ENCODE peak calls at places on chromosomes 12 and 14, in five cellular contexts. M is stomach, U is K562, C is SK-N-SH, J is GM12878. K is an unnamed sample.

GRCh38 chr14:62118461-62118860 is 356.2 kb downstream of the SNAPC1 start:
- DNase-seq in C (no peak), J (no peak), M (no peak), U (no peak), K (no peak)

GRCh38 chr14:38257500-38257899 is 1.6 kb upstream of the CLEC14A start:
- DNase-seq in J (no peak), C (no peak), U (no peak), M (no peak), K (no peak)

GRCh38 chr12:99619389-99620158 is 28.0 kb upstream of the GARIN6 start:
- DNase-seq in M (no peak), J (no peak), C (peak; percentile 22), U (peak; percentile 12), K (no peak)

GRCh38 chr12:39467432-39467870 is 24.5 kb upstream of the KIF21A start:
- DNase-seq in C (no peak), U (no peak), J (peak; percentile 36), M (no peak), K (no peak)

GRCh38 chr12:58787021-58787760 is 133.1 kb downstream of the LRIG3 start:
- DNase-seq in J (no peak), C (no peak), M (no peak), U (no peak), K (no peak)

GRCh38 chr12:127411141-127411915 is 855.6 kb upstream of the TMEM132C start:
- DNase-seq in C (no peak), M (no peak), J (no peak), U (no peak), K (no peak)

GRCh38 chr12:106651552-106651951 is 68.7 kb downstream of the RFX4 start:
- DNase-seq in U (no peak), J (no peak), C (no peak), M (no peak), K (no peak)

GRCh38 chr14:82080319-82080718 is 546.7 kb upstream of the SEL1L start:
- DNase-seq in M (no peak), J (no peak), C (no peak), U (no peak), K (no peak)

GRCh38 chr12:105906545-105906944 is 232.2 kb downstream of the NUAK1 start:
- DNase-seq in U (no peak), M (no peak), J (no peak), C (no peak), K (no peak)

GRCh38 chr14:91367173-91368171 is 50.1 kb downstream of the CCDC88C start:
- DNase-seq in U (no peak), C (no peak), J (peak; percentile 82), M (peak; percentile 85), K (peak; percentile 90)

GRCh38 chr14:69769623-69770022 is 2.7 kb downstream of the SRSF5 start:
- DNase-seq in C (no peak), J (no peak), M (no peak), U (no peak), K (no peak)

GRCh38 chr12:47778842-47779241 is 5.8 kb downstream of the SLC48A1 start:
- DNase-seq in M (no peak), J (no peak), C (no peak), U (no peak), K (no peak)

GRCh38 chr14:59213368-59214315 is 25.2 kb downstream of the DAAM1 start:
- DNase-seq in M (no peak), C (no peak), J (no peak), U (no peak), K (no peak)

GRCh38 chr12:117440384-117440783 is 79.0 kb upstream of the NOS1 start:
- DNase-seq in J (no peak), U (no peak), M (no peak), C (no peak), K (no peak)

GRCh38 chr14:35855886-35856481 is 29.8 kb downstream of the BRMS1L start:
- DNase-seq in J (peak; percentile 85), M (no peak), C (peak; percentile 47), U (no peak), K (no peak)

DNA sequence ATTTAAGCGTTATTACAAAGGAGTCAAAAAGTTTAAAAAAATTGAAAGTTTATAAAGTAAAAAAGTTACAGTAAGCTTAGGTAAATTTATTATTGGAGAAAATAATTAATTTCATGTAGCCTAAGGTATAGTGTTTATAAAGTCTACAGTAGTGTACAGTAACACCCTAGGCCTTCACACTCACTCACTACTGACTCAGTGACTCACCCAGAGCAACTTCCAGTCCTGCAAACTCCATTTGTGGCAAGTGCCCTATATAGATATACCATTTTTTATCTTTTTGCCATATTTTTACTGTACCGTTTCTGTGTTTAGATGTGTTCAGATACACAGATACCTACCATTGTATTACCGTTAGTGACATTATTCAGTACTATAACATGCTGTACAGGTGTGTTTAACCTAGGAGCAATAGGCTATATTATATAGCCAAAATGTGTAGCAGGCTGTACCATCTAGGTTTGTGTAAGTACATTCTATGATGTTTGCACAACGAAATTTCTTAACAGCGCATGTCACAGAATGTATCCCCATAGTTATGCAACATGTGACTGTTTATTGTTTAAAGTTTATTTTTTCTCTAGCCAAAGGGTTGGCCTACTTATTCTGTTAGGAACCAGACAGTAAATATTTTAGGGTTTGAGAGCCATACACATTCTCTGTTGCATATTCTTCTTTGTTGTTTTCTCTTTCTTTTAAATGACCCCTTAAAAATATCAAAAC is 155.5 kb downstream of the PCNX1 start:
- DNase-seq in J (no peak), M (no peak), C (no peak), U (no peak), K (no peak)
- TF ChIP-seq POLR2AphosphoS5 in J (no peak), M (no peak), C (no peak), U (no peak), K (no peak)

GRCh38 chr14:86884498-86884897 is 1108.5 kb downstream of the GALC start:
- DNase-seq in U (no peak), J (no peak), C (no peak), M (no peak), K (no peak)

GRCh38 chr14:86885280-86885679 is 1107.7 kb downstream of the GALC start:
- DNase-seq in U (no peak), M (no peak), J (no peak), C (no peak), K (no peak)

GRCh38 chr14:86882818-86883217 is 1110.2 kb downstream of the GALC start:
- DNase-seq in C (no peak), M (no peak), J (no peak), U (no peak), K (no peak)
- TF ChIP-seq EP300 in C (no peak), M (no peak), J (no peak), U (no peak), K (no peak)

DNA sequence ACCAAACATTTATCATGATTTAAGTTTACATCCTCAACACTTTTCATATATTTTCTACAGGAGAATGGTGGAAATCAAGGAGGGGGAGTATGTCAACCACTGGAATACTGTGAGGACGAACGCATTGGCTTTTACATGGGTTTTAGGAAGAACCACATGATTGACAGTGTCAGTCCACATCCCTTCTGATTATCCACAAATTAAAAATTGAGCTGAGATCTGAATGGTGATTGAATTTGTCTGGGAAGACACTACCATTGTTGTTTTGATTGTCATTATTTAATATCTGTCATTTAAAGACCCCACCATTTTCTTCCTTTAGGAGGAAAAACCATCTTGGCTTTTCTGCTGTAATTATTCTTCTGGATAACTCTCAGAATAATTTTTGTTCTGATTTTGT is 31.3 kb upstream of the KLRF1 start:
- DNase-seq in M (no peak), C (no peak), J (no peak), U (no peak), K (no peak)
- H3K4me3 ChIP-seq in M (no peak overlapping the region), C (no peak overlapping the region), J (no peak overlapping the region), U (no peak overlapping the region), K (no peak overlapping the region)

GRCh38 chr12:25023808-25024207 is 74.9 kb upstream of the BCAT1 start:
- DNase-seq in M (no peak), J (no peak), C (no peak), U (no peak), K (no peak)
- TF ChIP-seq POLR2AphosphoS5 in M (no peak), J (no peak), C (no peak), U (no peak), K (no peak)

DNA sequence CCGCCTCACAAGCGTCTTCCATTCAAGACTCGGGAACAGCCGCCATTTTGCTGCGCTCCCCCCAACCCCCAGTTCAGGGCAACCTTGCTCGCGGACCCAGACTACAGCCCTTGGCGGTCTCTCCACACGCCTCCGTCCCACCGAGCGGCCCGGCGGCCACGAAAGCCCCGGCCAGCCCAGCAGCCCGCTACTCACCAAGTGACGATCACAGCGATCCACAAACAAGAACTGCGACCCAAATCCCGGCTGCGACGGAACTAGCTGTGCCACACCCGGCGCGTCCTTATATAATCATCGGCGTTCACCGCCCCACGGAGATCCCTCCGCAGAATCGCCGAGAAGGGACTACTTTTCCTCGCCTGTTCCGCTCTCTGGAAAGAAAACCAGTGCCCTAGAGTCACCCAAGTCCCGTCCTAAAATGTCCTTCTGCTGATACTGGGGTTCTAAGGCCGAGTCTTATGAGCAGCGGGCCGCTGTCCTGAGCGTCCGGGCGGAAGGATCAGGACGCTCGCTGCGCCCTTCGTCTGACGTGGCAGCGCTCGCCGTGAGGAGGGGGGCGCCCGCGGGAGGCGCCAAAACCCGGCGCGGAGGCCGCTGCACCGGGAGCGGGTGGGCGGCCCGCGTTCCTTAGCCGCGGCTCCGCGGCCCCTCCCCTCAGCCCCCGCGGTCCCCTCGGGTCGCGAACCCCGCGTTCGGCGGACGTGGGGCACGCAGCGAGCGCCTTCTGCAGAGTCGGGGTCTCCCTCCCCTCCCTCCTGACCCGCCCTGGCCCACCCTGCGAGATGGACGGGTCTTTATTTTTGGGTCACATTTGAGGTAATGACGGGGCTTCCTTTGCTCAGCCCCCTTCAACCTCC is at the start of gene UBC:
- DNase-seq in U (peak; percentile 94), J (no peak), C (peak; percentile 93), M (peak; percentile 93), K (peak; percentile 84)
- TF ChIP-seq EP300 in U (peak; percentile 32), J (peak; percentile 74), C (peak; percentile 72), M (peak; percentile 79), K (no peak)

GRCh38 chr12:6791931-6792520 is 2.7 kb downstream of the CD4 start:
- DNase-seq in M (no peak), C (no peak), U (no peak), J (no peak), K (no peak)
- H3K4me3 ChIP-seq in M (no peak overlapping the region), C (no peak overlapping the region), U (no peak overlapping the region), J (no peak overlapping the region), K (no peak overlapping the region)